ENCODE peak calls at places on chromosomes 16 and 17, in six cellular contexts. H, N, G, I, F and A are unnamed samples.
A peak's percentile ranks its signal among the peaks of the same experiment; 100 is the strongest.

GRCh38 chr16:13611596-13611995 is 308.4 kb upstream of the ERCC4 start:
- DNase-seq in H (no peak), N (no peak), G (no peak), I (no peak), F (no peak), A (no peak)

GRCh38 chr16:84758627-84759026 is 58.8 kb downstream of the USP10 start:
- DNase-seq in H (no peak), N (no peak), G (no peak), I (no peak), F (no peak), A (no peak)

GRCh38 chr16:79349803-79350202 is 250.7 kb downstream of the MAF start:
- DNase-seq in H (no peak), N (no peak), G (no peak), I (no peak), F (no peak), A (no peak)

GRCh38 chr16:85005278-85006069 is 5.9 kb downstream of the ZDHHC7 start:
- DNase-seq in H (no peak), N (no peak), G (peak; percentile 61), I (no peak), F (peak; percentile 75), A (peak; percentile 68)

GRCh38 chr17:9465216-9465921 is 110.3 kb downstream of the STX8 start:
- DNase-seq in H (no peak), N (no peak), G (peak; percentile 69), I (no peak), F (peak; percentile 84), A (peak; percentile 86)

GRCh38 chr17:81429813-81430510 is 34.7 kb downstream of the BAHCC1 start:
- DNase-seq in H (no peak), N (peak; percentile 60), G (no peak), I (peak; percentile 55), F (peak; percentile 44), A (no peak)

GRCh38 chr17:67993998-67994361 is 2.3 kb downstream of the C17orf58 start:
- DNase-seq in H (no peak), N (no peak), G (no peak), I (no peak), F (peak; percentile 4), A (peak; percentile 18)

GRCh38 chr16:89574681-89575246 is 794 bp upstream of the CPNE7 start:
- DNase-seq in H (no peak), N (peak; percentile 51), G (peak; percentile 93), I (no peak), F (peak; percentile 71), A (peak; percentile 62)

GRCh38 chr17:28471531-28472342 is 1.7 kb upstream of the SLC13A2 start:
- DNase-seq in H (no peak), N (no peak), G (no peak), I (no peak), F (no peak), A (peak; percentile 55)

GRCh38 chr17:78563189-78564145 is 13.7 kb downstream of the DNAH17 start:
- DNase-seq in H (no peak), N (peak; percentile 64), G (no peak), I (no peak), F (peak; percentile 20), A (no peak)

GRCh38 chr16:66475232-66475631 is 48.1 kb downstream of the BEAN1 start:
- DNase-seq in H (no peak), N (no peak), G (no peak), I (no peak), F (no peak), A (no peak)

GRCh38 chr17:51848451-51848850 is 310.1 kb downstream of the CA10 start:
- DNase-seq in H (no peak), N (no peak), G (no peak), I (no peak), F (no peak), A (no peak)

GRCh38 chr17:9844153-9844552 is 18.4 kb downstream of the GLP2R start:
- DNase-seq in H (no peak), N (no peak), G (no peak), I (no peak), F (no peak), A (no peak)